ENCODE peak calls at places on chromosomes 13 and 19, in five cellular contexts. One of them, this sample, is unnamed. For H3K4me1, the result is how much of the 10 kb centered on the place peaks cover.

GRCh38 chr19:21910318-21910717 is 74.3 kb upstream of the ZNF43 start:
- DNase-seq in H1: no peak
- DNase-seq in Peyer's patch: no peak
- DNase-seq in right lobe of liver: no peak
- DNase-seq in heart left ventricle: no peak
- DNase-seq in this sample: no peak

GRCh38 chr19:10418281-10419199 is 1.8 kb upstream of the PDE4A start:
- DNase-seq in H1: peak
- DNase-seq in Peyer's patch: no peak
- DNase-seq in heart left ventricle: no peak
- DNase-seq in right lobe of liver: no peak
- DNase-seq in this sample: no peak

GRCh38 chr19:2774953-2775555 is 8.0 kb downstream of the SGTA start:
- DNase-seq in H1: no peak
- DNase-seq in right lobe of liver: no peak
- DNase-seq in heart left ventricle: no peak
- DNase-seq in Peyer's patch: no peak
- DNase-seq in this sample: no peak

GRCh38 chr19:48514123-48514458 is 2.5 kb upstream of the LMTK3 start:
- DNase-seq in H1: no peak
- DNase-seq in heart left ventricle: no peak
- DNase-seq in right lobe of liver: no peak
- DNase-seq in Peyer's patch: no peak
- DNase-seq in this sample: no peak

GRCh38 chr19:56601375-56601774 is 6.3 kb downstream of the ZNF71 start:
- DNase-seq in right lobe of liver: no peak
- DNase-seq in heart left ventricle: no peak
- DNase-seq in H1: no peak
- DNase-seq in Peyer's patch: no peak
- DNase-seq in this sample: no peak

GRCh38 chr13:111630411-111630810 is 310.0 kb downstream of the TEX29 start:
- DNase-seq in right lobe of liver: no peak
- DNase-seq in heart left ventricle: no peak
- DNase-seq in H1: peak
- DNase-seq in Peyer's patch: no peak
- DNase-seq in this sample: no peak

GRCh38 chr19:44907613-44908012 is 2.0 kb downstream of the APOE start:
- DNase-seq in right lobe of liver: no peak
- DNase-seq in Peyer's patch: no peak
- DNase-seq in heart left ventricle: no peak
- DNase-seq in H1: no peak
- DNase-seq in this sample: no peak

GRCh38 chr19:41205995-41206394 is 13.0 kb downstream of the CYP2S1 start:
- DNase-seq in H1: no peak
- DNase-seq in right lobe of liver: no peak
- DNase-seq in Peyer's patch: no peak
- DNase-seq in heart left ventricle: no peak
- DNase-seq in this sample: no peak

GRCh38 chr13:59208405-59209195 is 955.1 kb downstream of the DIAPH3 start:
- DNase-seq in right lobe of liver: no peak
- DNase-seq in Peyer's patch: no peak
- DNase-seq in heart left ventricle: no peak
- DNase-seq in H1: no peak
- DNase-seq in this sample: no peak

GRCh38 chr19:48918801-48919247 is 14.7 kb upstream of the DHDH start:
- DNase-seq in H1: peak
- DNase-seq in right lobe of liver: no peak
- DNase-seq in heart left ventricle: no peak
- DNase-seq in Peyer's patch: no peak
- DNase-seq in this sample: no peak

GRCh38 chr19:461664-462551 is 1.1 kb upstream of the SHC2 start:
- DNase-seq in heart left ventricle: peak
- DNase-seq in H1: peak
- DNase-seq in Peyer's patch: peak
- DNase-seq in right lobe of liver: peak
- DNase-seq in this sample: peak

GRCh38 chr19:33778089-33778791 is 18.4 kb upstream of the KCTD15 start:
- DNase-seq in H1: peak
- DNase-seq in Peyer's patch: peak
- DNase-seq in right lobe of liver: peak
- DNase-seq in heart left ventricle: peak
- DNase-seq in this sample: peak

GRCh38 chr19:2483484-2484151 is 7.7 kb downstream of the GADD45B start:
- DNase-seq in Peyer's patch: no peak
- DNase-seq in heart left ventricle: no peak
- DNase-seq in right lobe of liver: no peak
- DNase-seq in H1: no peak
- DNase-seq in this sample: no peak

GRCh38 chr13:58313219-58313618 is 681.7 kb downstream of the PCDH17 start:
- DNase-seq in heart left ventricle: no peak
- DNase-seq in H1: no peak
- DNase-seq in Peyer's patch: no peak
- DNase-seq in right lobe of liver: no peak
- DNase-seq in this sample: no peak

GRCh38 chr13:31121327-31122140 is 40.2 kb downstream of the HSPH1 start:
- DNase-seq in right lobe of liver: no peak
- DNase-seq in Peyer's patch: no peak
- DNase-seq in heart left ventricle: no peak
- DNase-seq in H1: peak
- DNase-seq in this sample: no peak

GRCh38 chr13:25874907-25875306 is 176.9 kb downstream of the SHISA2 start:
- DNase-seq in heart left ventricle: no peak
- DNase-seq in Peyer's patch: no peak
- DNase-seq in right lobe of liver: no peak
- DNase-seq in H1: no peak
- DNase-seq in this sample: peak

GRCh38 chr13:28337196-28338045 is 157.5 kb downstream of the FLT1 start:
- DNase-seq in Peyer's patch: no peak
- DNase-seq in right lobe of liver: no peak
- DNase-seq in heart left ventricle: peak
- DNase-seq in H1: no peak
- DNase-seq in this sample: no peak

GRCh38 chr19:4093643-4094175 is 27.0 kb upstream of the ZBTB7A start:
- DNase-seq in right lobe of liver: no peak
- DNase-seq in heart left ventricle: no peak
- DNase-seq in Peyer's patch: no peak
- DNase-seq in H1: no peak
- DNase-seq in this sample: no peak

GRCh38 chr13:74067818-74068217 is 66.4 kb downstream of the KLF12 start:
- DNase-seq in Peyer's patch: no peak
- DNase-seq in right lobe of liver: no peak
- DNase-seq in heart left ventricle: no peak
- DNase-seq in H1: no peak
- DNase-seq in this sample: no peak

GRCh38 chr13:74064805-74065204 is 69.4 kb downstream of the KLF12 start:
- DNase-seq in heart left ventricle: no peak
- DNase-seq in H1: no peak
- DNase-seq in right lobe of liver: no peak
- DNase-seq in Peyer's patch: no peak
- DNase-seq in this sample: no peak

GRCh38 chr13:74068471-74068870 is 65.7 kb downstream of the KLF12 start:
- DNase-seq in H1: no peak
- DNase-seq in heart left ventricle: no peak
- DNase-seq in Peyer's patch: no peak
- DNase-seq in right lobe of liver: no peak
- DNase-seq in this sample: no peak

GRCh38 chr13:74070065-74070464 is 64.1 kb downstream of the KLF12 start:
- DNase-seq in Peyer's patch: no peak
- DNase-seq in H1: no peak
- DNase-seq in right lobe of liver: no peak
- DNase-seq in heart left ventricle: no peak
- DNase-seq in this sample: no peak

DNA sequence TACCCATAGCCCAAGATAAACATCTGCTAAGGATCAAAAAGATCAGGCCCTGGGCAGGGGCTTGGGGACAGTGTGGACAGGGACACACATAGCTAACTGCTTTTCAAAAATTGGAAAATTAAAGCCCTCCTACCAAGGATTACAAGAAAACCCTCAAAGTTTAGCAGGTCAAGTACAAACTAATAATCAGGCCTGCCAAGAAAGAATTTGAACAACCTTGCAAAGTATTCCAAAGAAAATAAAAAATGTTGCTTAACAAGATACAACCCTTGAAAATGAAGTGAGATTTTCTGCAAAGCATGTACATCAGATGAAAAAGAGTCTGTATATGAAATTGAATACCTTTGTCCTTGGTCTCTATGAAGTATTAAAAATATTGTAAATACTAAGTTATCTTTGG is 67.3 kb downstream of the KLF12 start:
- DNase-seq in Peyer's patch: no peak
- DNase-seq in right lobe of liver: no peak
- DNase-seq in heart left ventricle: no peak
- DNase-seq in H1: no peak
- DNase-seq in this sample: no peak
- H3K4me1 ChIP-seq in Peyer's patch: under half
- H3K4me1 ChIP-seq in right lobe of liver: under half
- H3K4me1 ChIP-seq in heart left ventricle: under half
- H3K4me1 ChIP-seq in H1: under half
- H3K4me1 ChIP-seq in this sample: under half

DNA sequence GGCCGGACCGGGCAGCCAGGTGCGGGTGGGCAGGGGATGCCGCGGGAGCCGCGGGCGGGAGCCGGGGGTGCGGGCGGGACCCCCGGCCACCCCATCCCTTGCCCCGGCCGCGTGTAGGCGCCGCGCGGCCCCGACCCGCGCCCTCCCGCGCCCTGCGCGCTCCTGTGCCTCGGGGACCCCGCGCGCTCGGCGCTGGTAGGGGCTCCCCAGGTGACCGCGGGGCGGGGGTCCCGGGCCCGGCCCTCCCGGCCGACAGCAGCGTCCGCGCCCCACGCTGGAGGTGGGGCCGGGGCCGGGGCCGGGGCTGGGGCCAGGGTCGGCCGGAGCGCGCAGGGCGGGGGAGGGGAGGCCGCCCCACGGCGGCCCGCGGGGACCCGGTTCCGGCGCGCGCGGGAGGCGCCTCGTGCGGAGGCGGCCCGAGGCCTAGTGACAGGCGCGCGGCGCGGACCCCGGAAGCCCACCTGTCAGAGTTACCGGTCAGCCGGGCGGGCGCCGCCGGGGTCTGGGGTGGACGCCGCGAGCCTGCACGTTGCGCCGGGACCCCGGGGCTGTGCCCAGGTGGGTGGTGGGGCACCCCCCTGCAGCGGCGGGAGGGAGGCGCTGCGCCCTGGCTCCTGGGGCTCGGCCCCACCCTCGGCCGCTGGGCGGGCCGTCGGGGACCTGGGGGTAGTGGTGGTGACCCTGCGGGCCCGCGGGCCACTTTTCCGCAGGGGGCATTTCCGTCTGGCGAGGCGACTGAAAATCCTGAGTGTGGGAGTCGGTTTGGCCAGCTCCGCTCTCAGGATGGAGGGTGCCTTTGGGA is 518 bp downstream of the TFDP1 start:
- DNase-seq in Peyer's patch: peak
- DNase-seq in H1: peak
- DNase-seq in right lobe of liver: peak
- DNase-seq in heart left ventricle: no peak
- DNase-seq in this sample: peak
- TF ChIP-seq POLR2A in Peyer's patch: no peak
- TF ChIP-seq POLR2A in H1: no peak
- TF ChIP-seq POLR2A in right lobe of liver: no peak
- TF ChIP-seq POLR2A in heart left ventricle: no peak
- TF ChIP-seq POLR2A in this sample: no peak

DNA sequence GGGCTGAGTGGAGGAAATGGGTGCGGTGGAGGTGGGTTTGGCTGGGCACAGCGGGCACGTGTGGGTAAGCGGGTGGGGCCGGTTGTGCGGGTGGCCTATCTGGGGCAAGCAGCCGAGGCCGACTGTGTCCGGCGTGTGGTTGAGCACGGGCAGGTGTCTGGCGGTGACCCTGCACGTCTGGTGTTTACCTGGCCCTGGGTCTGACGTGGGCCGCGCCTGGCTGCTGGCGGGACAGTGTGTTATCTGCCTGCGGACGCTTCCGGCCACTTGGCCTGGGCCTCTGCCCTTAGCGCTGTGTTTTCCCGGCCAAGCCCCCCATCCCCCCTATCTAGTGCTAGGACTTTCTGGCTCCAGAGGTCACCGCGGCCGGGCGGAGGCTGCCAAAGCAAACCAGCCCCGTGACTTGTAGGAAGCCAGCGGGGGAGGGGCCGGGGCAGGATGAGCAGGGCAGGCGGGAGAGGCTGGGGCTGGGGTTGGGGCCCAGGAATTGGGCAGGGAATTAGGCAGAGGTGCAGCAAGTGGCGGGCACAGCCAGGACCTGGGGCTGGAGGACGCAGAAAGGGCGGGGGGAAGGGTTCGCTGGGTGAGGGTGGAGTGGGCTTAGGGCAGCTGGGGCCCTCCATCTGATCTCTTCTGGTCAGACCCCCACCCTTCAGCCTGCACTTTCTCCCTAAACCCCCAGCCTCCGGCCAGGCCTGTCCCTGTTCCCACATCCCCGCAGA is 534 bp upstream of the HPN start:
- DNase-seq in right lobe of liver: peak
- DNase-seq in Peyer's patch: peak
- DNase-seq in H1: peak
- DNase-seq in heart left ventricle: peak
- DNase-seq in this sample: peak
- H3K4me1 ChIP-seq in right lobe of liver: under half
- H3K4me1 ChIP-seq in Peyer's patch: under half
- H3K4me1 ChIP-seq in H1: under half
- H3K4me1 ChIP-seq in heart left ventricle: under half
- H3K4me1 ChIP-seq in this sample: under half

GRCh38 chr13:40206241-40207109 is 460.0 kb downstream of the FOXO1 start:
- DNase-seq in Peyer's patch: no peak
- DNase-seq in heart left ventricle: no peak
- DNase-seq in right lobe of liver: no peak
- DNase-seq in H1: no peak
- DNase-seq in this sample: no peak
- TF ChIP-seq POLR2A in Peyer's patch: peak
- TF ChIP-seq POLR2A in heart left ventricle: no peak
- TF ChIP-seq POLR2A in right lobe of liver: no peak
- TF ChIP-seq POLR2A in H1: no peak
- TF ChIP-seq POLR2A in this sample: peak